ENCODE peak calls at places on chromosomes 7 and 10, in four cellular contexts. H is psoas muscle, B is left ventricle myocardium inferior, S is tibial nerve. F is an unnamed sample.

GRCh38 chr10:70135046-70135445 is 2.4 kb upstream of the AIFM2 start:
- DNase-seq in S (no peak), H (no peak), B (no peak), F (no peak)

GRCh38 chr7:100963874-100964273 is 5.5 kb upstream of the MUC12 start:
- DNase-seq in B (no peak), H (no peak), S (no peak), F (no peak)

GRCh38 chr10:81472927-81473470 is 402.0 kb upstream of the NRG3 start:
- DNase-seq in H (no peak), B (no peak), S (no peak), F (no peak)

GRCh38 chr7:26346611-26347200 is 55.0 kb downstream of the SNX10 start:
- DNase-seq in S (no peak), B (no peak), H (no peak), F (no peak)

GRCh38 chr10:11823989-11824346 is 812 bp downstream of the PROSER2 start:
- DNase-seq in H (no peak), S (no peak), B (no peak), F (no peak)

GRCh38 chr10:865257-865656 is 66.2 kb downstream of the LARP4B start:
- DNase-seq in H (no peak), B (no peak), S (no peak), F (no peak)

GRCh38 chr7:40571796-40572195 is 437.0 kb downstream of the SUGCT start:
- DNase-seq in H (no peak), B (no peak), S (no peak), F (no peak)

GRCh38 chr10:12448729-12449391 is 99.5 kb downstream of the CAMK1D start:
- DNase-seq in H (peak; percentile 37), B (no peak), S (peak; percentile 33), F (peak; percentile 79)

GRCh38 chr7:151104411-151105235 is 18.3 kb downstream of the AGAP3 start:
- DNase-seq in S (peak; percentile 62), B (no peak), H (no peak), F (no peak)

GRCh38 chr7:67631496-67631895 is 634.9 kb downstream of the TYW1 start:
- DNase-seq in S (no peak), H (no peak), B (no peak), F (no peak)

GRCh38 chr10:102198027-102198426 is 28.1 kb upstream of the ELOVL3 start:
- DNase-seq in H (no peak), S (no peak), B (no peak), F (no peak)

GRCh38 chr10:62023289-62023688 is 121.8 kb downstream of the ARID5B start:
- DNase-seq in B (no peak), H (no peak), S (no peak), F (no peak)

GRCh38 chr7:64504581-64505120 is 58.2 kb downstream of the ZNF680 start:
- DNase-seq in B (no peak), S (no peak), H (no peak), F (no peak)

GRCh38 chr7:96238976-96239766 is 82.7 kb downstream of the SLC25A13 start:
- DNase-seq in B (no peak), S (no peak), H (no peak), F (no peak)

GRCh38 chr10:75663947-75664664 is 232.7 kb downstream of the LRMDA start:
- DNase-seq in B (no peak), S (no peak), H (no peak), F (no peak)

GRCh38 chr7:69434350-69434749 is 163.9 kb upstream of the AUTS2 start:
- DNase-seq in H (no peak), S (no peak), B (no peak), F (no peak)

GRCh38 chr7:101118856-101119255 is 8.0 kb upstream of the SERPINE1 start:
- DNase-seq in H (no peak), B (no peak), S (no peak), F (no peak)

GRCh38 chr10:125146791-125147604 is 13.4 kb downstream of the CTBP2 start:
- DNase-seq in S (no peak), H (no peak), B (no peak), F (no peak)

GRCh38 chr10:75281980-75282379 is 46.2 kb upstream of the COMTD1 start:
- DNase-seq in S (no peak), B (no peak), H (no peak), F (no peak)

GRCh38 chr10:62043493-62043938 is 142.0 kb downstream of the ARID5B start:
- DNase-seq in H (no peak), B (no peak), S (no peak), F (no peak)

GRCh38 chr7:69395072-69395714 is 203.1 kb upstream of the AUTS2 start:
- DNase-seq in B (no peak), H (no peak), S (peak; percentile 18), F (no peak)

GRCh38 chr10:4082851-4083250 is 297.8 kb upstream of the KLF6 start:
- DNase-seq in S (no peak), H (no peak), B (no peak), F (no peak)

GRCh38 chr10:33150904-33151303 is 183.6 kb downstream of the NRP1 start:
- DNase-seq in B (no peak), H (no peak), S (no peak), F (no peak)

GRCh38 chr7:66359656-66360211 is 154.6 kb downstream of the TPST1 start:
- DNase-seq in S (no peak), B (no peak), H (no peak), F (no peak)

GRCh38 chr7:134071355-134072331 is 55.5 kb upstream of the LRGUK start:
- DNase-seq in B (no peak), H (no peak), S (no peak), F (no peak)

GRCh38 chr10:79058899-79059771 is 9.6 kb upstream of the ZMIZ1 start:
- DNase-seq in S (no peak), H (no peak), B (peak; percentile 9), F (no peak)

GRCh38 chr10:77287647-77288120 is 349.9 kb downstream of the KCNMA1 start:
- DNase-seq in S (no peak), H (no peak), B (no peak), F (peak; percentile 56)

GRCh38 chr7:24956021-24956420 is 24.0 kb downstream of the OSBPL3 start:
- DNase-seq in B (no peak), S (no peak), H (no peak), F (no peak)

GRCh38 chr7:11835260-11835659 is 3.3 kb upstream of the THSD7A start:
- DNase-seq in H (no peak), S (no peak), B (no peak), F (no peak)

GRCh38 chr10:125824736-125825135 is 1.4 kb downstream of the BCCIP start:
- DNase-seq in B (no peak), S (no peak), H (no peak), F (no peak)

GRCh38 chr10:69464801-69465401 is 13.6 kb downstream of the TSPAN15 start:
- DNase-seq in S (no peak), H (peak; percentile 59), B (no peak), F (no peak)

GRCh38 chr7:2880051-2880450 is 35.9 kb upstream of the GNA12 start:
- DNase-seq in B (no peak), S (no peak), H (no peak), F (no peak)

GRCh38 chr7:98934267-98934666 is 55.9 kb downstream of the TRRAP start:
- DNase-seq in H (no peak), B (no peak), S (no peak), F (peak; percentile 33)

GRCh38 chr7:142353147-142354058 is 95.5 kb upstream of the PRSS58 start:
- DNase-seq in S (no peak), B (no peak), H (no peak), F (no peak)
- H3K36me3 ChIP-seq in S (no peaks in the 10 kb centered on the region), B (no peaks in the 10 kb centered on the region), H (no peaks in the 10 kb centered on the region), F (no peaks in the 10 kb centered on the region)

GRCh38 chr7:92159-92767 is 100.1 kb upstream of the FAM20C start:
- DNase-seq in S (no peak), B (no peak), H (no peak), F (peak; percentile 41)

GRCh38 chr7:95180-95862 is 97.0 kb upstream of the FAM20C start:
- DNase-seq in S (no peak), B (no peak), H (no peak), F (no peak)

GRCh38 chr7:94251-94801 is 98.0 kb upstream of the FAM20C start:
- DNase-seq in H (no peak), S (no peak), B (no peak), F (no peak)

GRCh38 chr7:91396-92158 is 100.8 kb upstream of the FAM20C start:
- DNase-seq in S (no peak), B (no peak), H (no peak), F (no peak)

GRCh38 chr7:92888-93672 is 99.3 kb upstream of the FAM20C start:
- DNase-seq in H (no peak), B (no peak), S (no peak), F (peak; percentile 49)
- H3K4me1 ChIP-seq in H (peaks cover 18% of the 10 kb centered on the region), B (peaks cover 22% of the 10 kb centered on the region), S (peaks cover 25% of the 10 kb centered on the region), F (peaks cover 21% of the 10 kb centered on the region)

GRCh38 chr7:71216211-71216610 is 84.3 kb downstream of the GALNT17 start:
- DNase-seq in H (no peak), S (no peak), B (no peak), F (no peak)
- TF ChIP-seq CTCF in H (no peak), S (no peak), B (no peak), F (no peak)

DNA sequence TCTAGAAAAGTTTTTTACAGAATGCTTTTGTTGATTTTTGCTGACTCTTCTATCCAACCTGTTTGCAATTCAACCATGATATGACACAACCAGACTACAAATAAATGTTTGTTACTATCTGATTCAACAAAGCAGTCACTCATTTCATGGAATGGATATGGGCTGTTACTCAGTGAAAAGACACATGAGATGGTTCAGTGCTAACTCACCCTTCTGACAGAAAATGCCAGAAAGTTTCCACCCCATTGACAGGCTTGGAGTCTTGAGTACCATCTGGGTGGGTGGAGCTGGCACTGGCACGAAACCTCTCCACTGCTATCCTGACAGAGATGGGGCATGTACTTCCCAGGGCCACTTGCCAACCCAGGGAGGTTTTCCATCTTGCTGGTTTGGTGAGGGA is 39.5 kb downstream of the RBM28 start:
- DNase-seq in H (no peak), B (no peak), S (no peak), F (no peak)
- H3K36me3 ChIP-seq in H (peaks cover 5% of the 10 kb centered on the region), B (peaks cover 61% of the 10 kb centered on the region), S (peaks cover 88% of the 10 kb centered on the region), F (peaks cover 30% of the 10 kb centered on the region)

DNA sequence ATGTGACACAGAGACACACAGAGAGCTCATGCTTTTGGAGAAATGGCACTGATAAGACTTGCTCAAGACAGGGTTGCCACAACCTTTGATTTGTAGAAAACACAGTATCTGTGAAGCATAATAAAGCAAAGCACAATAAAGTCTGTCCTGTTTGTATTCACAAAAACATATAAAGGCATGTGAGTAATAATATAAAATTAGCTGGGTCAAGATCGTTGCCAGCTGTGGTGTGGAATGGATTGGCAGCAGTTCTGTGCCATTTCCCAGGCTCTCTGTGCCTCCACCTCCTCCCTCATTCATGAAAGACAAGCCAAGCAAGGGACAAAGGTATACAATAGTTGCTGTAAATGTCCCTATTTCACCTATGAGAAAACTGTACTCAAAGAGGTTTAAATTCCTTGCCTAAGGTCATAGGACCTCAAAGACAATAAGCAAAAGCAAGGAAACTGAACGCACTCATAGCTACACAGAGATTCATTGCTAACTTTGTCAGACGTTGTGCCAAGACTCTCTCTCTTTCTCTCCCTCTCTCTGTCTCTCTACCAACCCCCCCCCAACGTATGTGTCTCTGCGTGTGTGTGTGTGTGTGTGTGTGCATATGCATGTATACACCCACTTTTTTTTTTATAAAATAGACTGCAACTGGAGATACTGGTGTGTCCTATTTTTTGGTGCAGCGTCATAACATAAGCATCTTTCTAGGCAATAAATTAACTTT is 31.8 kb downstream of the CHST3 start:
- DNase-seq in B (no peak), S (no peak), H (no peak), F (no peak)
- H3K4me1 ChIP-seq in B (peaks cover 66% of the 10 kb centered on the region), S (peaks cover 79% of the 10 kb centered on the region), H (peaks cover 56% of the 10 kb centered on the region), F (peaks cover 22% of the 10 kb centered on the region)

F was measured in ascending aorta.